ENCODE peak calls at places on chromosomes 6 and 20, in six cellular contexts. One of them, this sample, is unnamed.

GRCh38 chr6:161829186-161829794 is 555.4 kb upstream of the AGPAT4 start:
- DNase-seq in Calu3: no peak
- DNase-seq in GM20000: no peak
- DNase-seq in CD8-positive, alpha-beta T cell: no peak
- DNase-seq in mucosa of descending colon: no peak
- DNase-seq in progenitor cell of endocrine pancreas: no peak
- DNase-seq in this sample: no peak

GRCh38 chr6:112539355-112539754 is 192.2 kb downstream of the RFPL4B start:
- DNase-seq in GM20000: no peak
- DNase-seq in progenitor cell of endocrine pancreas: no peak
- DNase-seq in Calu3: no peak
- DNase-seq in CD8-positive, alpha-beta T cell: no peak
- DNase-seq in mucosa of descending colon: no peak
- DNase-seq in this sample: no peak

GRCh38 chr6:29850011-29850553 is 22.5 kb downstream of the HLA-G start:
- DNase-seq in Calu3: peak; percentile 32
- DNase-seq in progenitor cell of endocrine pancreas: no peak
- DNase-seq in mucosa of descending colon: no peak
- DNase-seq in CD8-positive, alpha-beta T cell: no peak
- DNase-seq in GM20000: no peak
- DNase-seq in this sample: no peak

GRCh38 chr6:127592964-127593363 is 16.0 kb downstream of the C6orf58 start:
- DNase-seq in progenitor cell of endocrine pancreas: no peak
- DNase-seq in Calu3: no peak
- DNase-seq in GM20000: no peak
- DNase-seq in mucosa of descending colon: no peak
- DNase-seq in CD8-positive, alpha-beta T cell: no peak
- DNase-seq in this sample: no peak

GRCh38 chr20:20547221-20547875 is 165.1 kb downstream of the RALGAPA2 start:
- DNase-seq in progenitor cell of endocrine pancreas: no peak
- DNase-seq in CD8-positive, alpha-beta T cell: no peak
- DNase-seq in Calu3: no peak
- DNase-seq in mucosa of descending colon: no peak
- DNase-seq in GM20000: peak; percentile 12
- DNase-seq in this sample: no peak

GRCh38 chr20:57654998-57655811 is 35.0 kb upstream of the ZBP1 start:
- DNase-seq in GM20000: no peak
- DNase-seq in Calu3: peak; percentile 20
- DNase-seq in CD8-positive, alpha-beta T cell: peak; percentile 43
- DNase-seq in progenitor cell of endocrine pancreas: no peak
- DNase-seq in mucosa of descending colon: no peak
- DNase-seq in this sample: peak; percentile 25

GRCh38 chr20:48781634-48782033 is 46.2 kb downstream of the PREX1 start:
- DNase-seq in progenitor cell of endocrine pancreas: no peak
- DNase-seq in Calu3: no peak
- DNase-seq in CD8-positive, alpha-beta T cell: no peak
- DNase-seq in GM20000: no peak
- DNase-seq in mucosa of descending colon: no peak
- DNase-seq in this sample: no peak

GRCh38 chr6:152404458-152404857 is 232.7 kb downstream of the SYNE1 start:
- DNase-seq in Calu3: no peak
- DNase-seq in GM20000: no peak
- DNase-seq in mucosa of descending colon: no peak
- DNase-seq in CD8-positive, alpha-beta T cell: no peak
- DNase-seq in progenitor cell of endocrine pancreas: no peak
- DNase-seq in this sample: no peak

GRCh38 chr6:20564269-20564668 is 30.0 kb downstream of the CDKAL1 start:
- DNase-seq in GM20000: peak; percentile 26
- DNase-seq in CD8-positive, alpha-beta T cell: no peak
- DNase-seq in progenitor cell of endocrine pancreas: no peak
- DNase-seq in mucosa of descending colon: no peak
- DNase-seq in Calu3: no peak
- DNase-seq in this sample: peak; percentile 34

GRCh38 chr20:2603816-2604505 is 48.5 kb upstream of the NOP56 start:
- DNase-seq in progenitor cell of endocrine pancreas: no peak
- DNase-seq in GM20000: no peak
- DNase-seq in mucosa of descending colon: no peak
- DNase-seq in CD8-positive, alpha-beta T cell: no peak
- DNase-seq in Calu3: no peak
- DNase-seq in this sample: no peak

GRCh38 chr6:149031545-149032317 is 284.9 kb downstream of the UST start:
- DNase-seq in progenitor cell of endocrine pancreas: no peak
- DNase-seq in Calu3: peak; percentile 34
- DNase-seq in CD8-positive, alpha-beta T cell: no peak
- DNase-seq in GM20000: no peak
- DNase-seq in mucosa of descending colon: no peak
- DNase-seq in this sample: no peak

GRCh38 chr6:143361536-143362191 is 88.8 kb downstream of the ADAT2 start:
- DNase-seq in Calu3: no peak
- DNase-seq in progenitor cell of endocrine pancreas: no peak
- DNase-seq in mucosa of descending colon: no peak
- DNase-seq in GM20000: no peak
- DNase-seq in CD8-positive, alpha-beta T cell: no peak
- DNase-seq in this sample: no peak

GRCh38 chr6:87184762-87185250 is 29.4 kb downstream of the ZNF292 start:
- DNase-seq in CD8-positive, alpha-beta T cell: no peak
- DNase-seq in mucosa of descending colon: no peak
- DNase-seq in progenitor cell of endocrine pancreas: no peak
- DNase-seq in Calu3: no peak
- DNase-seq in GM20000: no peak
- DNase-seq in this sample: no peak

GRCh38 chr6:166041277-166041676 is 126.4 kb downstream of the TBXT start:
- DNase-seq in progenitor cell of endocrine pancreas: no peak
- DNase-seq in GM20000: no peak
- DNase-seq in CD8-positive, alpha-beta T cell: no peak
- DNase-seq in mucosa of descending colon: no peak
- DNase-seq in Calu3: no peak
- DNase-seq in this sample: no peak

GRCh38 chr6:5497896-5498578 is 236.7 kb downstream of the FARS2 start:
- DNase-seq in Calu3: no peak
- DNase-seq in mucosa of descending colon: no peak
- DNase-seq in CD8-positive, alpha-beta T cell: no peak
- DNase-seq in GM20000: no peak
- DNase-seq in progenitor cell of endocrine pancreas: no peak
- DNase-seq in this sample: no peak

GRCh38 chr6:33595001-33595846 is 15.1 kb upstream of the BAK1 start:
- DNase-seq in CD8-positive, alpha-beta T cell: no peak
- DNase-seq in Calu3: no peak
- DNase-seq in mucosa of descending colon: peak; percentile 35
- DNase-seq in progenitor cell of endocrine pancreas: no peak
- DNase-seq in GM20000: no peak
- DNase-seq in this sample: no peak

GRCh38 chr6:168232989-168233874 is 86.3 kb downstream of the DACT2 start:
- DNase-seq in progenitor cell of endocrine pancreas: no peak
- DNase-seq in Calu3: no peak
- DNase-seq in mucosa of descending colon: no peak
- DNase-seq in GM20000: no peak
- DNase-seq in CD8-positive, alpha-beta T cell: no peak
- DNase-seq in this sample: no peak

GRCh38 chr6:126076992-126077664 is 90.8 kb downstream of the TRMT11 start:
- DNase-seq in GM20000: no peak
- DNase-seq in mucosa of descending colon: no peak
- DNase-seq in progenitor cell of endocrine pancreas: no peak
- DNase-seq in CD8-positive, alpha-beta T cell: no peak
- DNase-seq in Calu3: no peak
- DNase-seq in this sample: no peak

GRCh38 chr6:107712523-107713213 is 111.4 kb downstream of the SCML4 start:
- DNase-seq in CD8-positive, alpha-beta T cell: no peak
- DNase-seq in progenitor cell of endocrine pancreas: no peak
- DNase-seq in GM20000: no peak
- DNase-seq in Calu3: no peak
- DNase-seq in mucosa of descending colon: no peak
- DNase-seq in this sample: no peak

GRCh38 chr6:140462495-140463311 is 1088.3 kb upstream of the CITED2 start:
- DNase-seq in CD8-positive, alpha-beta T cell: no peak
- DNase-seq in GM20000: no peak
- DNase-seq in mucosa of descending colon: no peak
- DNase-seq in progenitor cell of endocrine pancreas: no peak
- DNase-seq in Calu3: peak; percentile 10
- DNase-seq in this sample: no peak

GRCh38 chr6:1761472-1761871 is 151.8 kb downstream of the FOXC1 start:
- DNase-seq in GM20000: no peak
- DNase-seq in CD8-positive, alpha-beta T cell: no peak
- DNase-seq in mucosa of descending colon: no peak
- DNase-seq in progenitor cell of endocrine pancreas: no peak
- DNase-seq in Calu3: no peak
- DNase-seq in this sample: no peak

GRCh38 chr6:109082178-109082577 is 12.5 kb downstream of the SESN1 start:
- DNase-seq in progenitor cell of endocrine pancreas: no peak
- DNase-seq in Calu3: no peak
- DNase-seq in mucosa of descending colon: no peak
- DNase-seq in GM20000: no peak
- DNase-seq in CD8-positive, alpha-beta T cell: no peak
- DNase-seq in this sample: no peak

GRCh38 chr6:37244430-37245310 is 12.9 kb upstream of the TBC1D22B start:
- DNase-seq in mucosa of descending colon: peak; percentile 58
- DNase-seq in GM20000: no peak
- DNase-seq in CD8-positive, alpha-beta T cell: no peak
- DNase-seq in Calu3: peak; percentile 66
- DNase-seq in progenitor cell of endocrine pancreas: no peak
- DNase-seq in this sample: no peak

GRCh38 chr20:46648903-46649649 is 2.2 kb downstream of the SLC13A3 start:
- DNase-seq in GM20000: no peak
- DNase-seq in mucosa of descending colon: no peak
- DNase-seq in Calu3: no peak
- DNase-seq in CD8-positive, alpha-beta T cell: no peak
- DNase-seq in progenitor cell of endocrine pancreas: no peak
- DNase-seq in this sample: no peak

GRCh38 chr20:18004389-18005031 is 35.7 kb downstream of the MGME1 start:
- DNase-seq in CD8-positive, alpha-beta T cell: no peak
- DNase-seq in mucosa of descending colon: no peak
- DNase-seq in Calu3: no peak
- DNase-seq in GM20000: no peak
- DNase-seq in progenitor cell of endocrine pancreas: no peak
- DNase-seq in this sample: no peak

GRCh38 chr6:11618533-11618932 is 81.0 kb downstream of the TMEM170B start:
- DNase-seq in CD8-positive, alpha-beta T cell: no peak
- DNase-seq in progenitor cell of endocrine pancreas: no peak
- DNase-seq in Calu3: no peak
- DNase-seq in GM20000: peak; percentile 44
- DNase-seq in mucosa of descending colon: no peak
- DNase-seq in this sample: peak; percentile 24
- TF ChIP-seq CTCF in CD8-positive, alpha-beta T cell: no peak
- TF ChIP-seq CTCF in progenitor cell of endocrine pancreas: peak; percentile 27
- TF ChIP-seq CTCF in Calu3: no peak
- TF ChIP-seq CTCF in GM20000: peak; percentile 27
- TF ChIP-seq CTCF in mucosa of descending colon: no peak
- TF ChIP-seq CTCF in this sample: peak; percentile 31

DNA sequence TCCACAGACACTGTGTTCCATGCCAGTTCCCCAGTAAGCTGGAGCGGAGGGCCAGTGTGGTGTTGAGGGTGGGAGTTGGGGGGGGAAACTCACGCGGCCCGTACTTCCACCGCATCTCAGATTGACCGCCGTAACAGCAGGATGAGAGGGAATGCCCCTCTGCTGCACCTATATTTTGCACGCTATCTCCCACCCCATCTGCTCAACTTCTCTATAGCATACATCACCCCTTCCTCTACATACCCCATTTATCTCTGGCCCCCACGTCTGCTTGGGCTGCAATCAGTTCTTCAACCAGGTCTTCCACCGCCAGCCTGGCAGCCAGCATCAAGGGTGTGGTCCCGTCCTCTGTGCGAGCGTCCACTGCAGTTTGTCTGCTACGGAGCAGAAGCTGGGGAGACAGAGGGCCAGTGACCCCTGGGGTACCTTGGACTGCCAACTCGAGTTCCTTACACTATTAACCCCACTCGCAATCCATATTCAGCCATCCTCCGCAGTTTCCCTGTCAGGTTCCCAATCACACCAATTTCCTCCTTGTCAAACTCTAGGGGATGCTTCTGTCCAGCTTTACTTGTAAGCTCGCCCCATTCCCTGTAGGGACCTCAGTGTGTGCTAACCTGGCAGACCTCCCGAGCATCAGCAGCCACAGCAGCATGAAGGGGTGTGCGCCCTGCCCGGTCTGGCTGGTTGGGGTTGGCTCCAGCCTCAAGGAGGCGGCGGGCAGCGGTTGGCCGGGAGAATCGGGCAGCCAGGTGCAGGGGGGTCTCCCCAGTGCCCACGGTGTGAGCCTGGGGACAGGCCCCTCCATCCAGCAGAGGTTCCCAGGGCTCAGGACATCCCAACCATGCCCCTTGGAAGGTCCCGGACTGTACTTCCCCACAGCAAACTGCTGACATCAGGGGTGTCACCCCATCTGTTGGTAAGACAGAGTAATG is 4.5 kb upstream of the GPSM3 start:
- DNase-seq in mucosa of descending colon: peak; percentile 70
- DNase-seq in progenitor cell of endocrine pancreas: no peak
- DNase-seq in CD8-positive, alpha-beta T cell: no peak
- DNase-seq in GM20000: peak; percentile 49
- DNase-seq in Calu3: peak; percentile 50
- DNase-seq in this sample: no peak
- TF ChIP-seq CTCF in mucosa of descending colon: no peak
- TF ChIP-seq CTCF in progenitor cell of endocrine pancreas: no peak
- TF ChIP-seq CTCF in CD8-positive, alpha-beta T cell: no peak
- TF ChIP-seq CTCF in GM20000: no peak
- TF ChIP-seq CTCF in Calu3: peak; percentile 10
- TF ChIP-seq CTCF in this sample: no peak

DNA sequence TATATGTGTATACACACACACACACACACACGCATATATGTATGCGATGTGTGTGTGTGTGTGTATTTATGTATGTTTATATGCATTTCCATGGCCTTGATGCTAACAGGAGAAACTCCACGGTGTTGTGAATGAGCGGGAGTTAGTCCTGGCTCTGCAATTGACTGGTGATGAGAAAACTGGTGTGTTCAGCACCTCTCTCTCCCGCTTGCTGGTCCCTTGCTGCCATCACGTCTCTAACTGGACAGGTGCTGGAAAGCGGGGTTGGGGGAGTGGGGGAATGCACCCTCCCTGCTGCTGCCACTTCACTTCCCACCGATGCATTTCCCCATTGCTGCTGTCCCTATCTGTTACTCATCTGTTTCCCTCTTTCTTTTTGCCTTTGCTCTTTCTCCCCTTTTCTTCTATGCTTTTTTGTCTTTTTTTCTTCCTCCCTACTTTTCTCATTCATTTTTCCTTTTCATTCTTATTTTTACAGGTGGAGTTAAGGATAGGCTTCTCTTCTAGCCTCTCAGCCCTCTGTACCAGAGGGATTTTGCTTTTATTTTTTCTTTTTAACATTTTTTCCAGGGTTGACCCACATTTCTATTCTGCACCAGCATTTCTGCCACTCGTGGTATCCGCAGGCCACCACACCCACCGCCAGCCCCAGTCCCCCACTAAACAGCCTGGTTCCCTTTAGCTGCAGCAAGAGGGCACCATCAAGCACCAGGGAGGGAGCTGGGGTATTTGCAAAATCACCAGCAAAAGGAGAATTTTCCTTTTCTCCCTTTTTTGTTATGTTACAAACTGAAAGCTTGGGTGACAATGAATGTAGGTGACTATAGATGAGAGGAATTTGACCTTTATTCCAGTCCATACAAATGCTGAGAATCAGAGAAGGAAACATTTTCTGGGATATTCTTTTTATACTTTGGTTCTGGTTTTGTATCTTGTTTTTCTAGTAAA is 115.6 kb downstream of the TCP11 start:
- DNase-seq in CD8-positive, alpha-beta T cell: no peak
- DNase-seq in GM20000: no peak
- DNase-seq in mucosa of descending colon: no peak
- DNase-seq in Calu3: no peak
- DNase-seq in progenitor cell of endocrine pancreas: no peak
- DNase-seq in this sample: no peak
- TF ChIP-seq CTCF in CD8-positive, alpha-beta T cell: no peak
- TF ChIP-seq CTCF in GM20000: no peak
- TF ChIP-seq CTCF in mucosa of descending colon: no peak
- TF ChIP-seq CTCF in Calu3: peak; percentile 28
- TF ChIP-seq CTCF in progenitor cell of endocrine pancreas: no peak
- TF ChIP-seq CTCF in this sample: no peak

GRCh38 chr20:62386383-62387218 is at the start of gene RPS21:
- DNase-seq in CD8-positive, alpha-beta T cell: peak; percentile 95
- DNase-seq in progenitor cell of endocrine pancreas: peak; percentile 81
- DNase-seq in GM20000: peak; percentile 97
- DNase-seq in mucosa of descending colon: peak; percentile 97
- DNase-seq in Calu3: peak; percentile 98
- DNase-seq in this sample: peak; percentile 97
- TF ChIP-seq CTCF in CD8-positive, alpha-beta T cell: no peak
- TF ChIP-seq CTCF in progenitor cell of endocrine pancreas: no peak
- TF ChIP-seq CTCF in GM20000: no peak
- TF ChIP-seq CTCF in mucosa of descending colon: no peak
- TF ChIP-seq CTCF in Calu3: no peak
- TF ChIP-seq CTCF in this sample: no peak

This sample was measured in GM13977.